ENCODE peak calls at places on chromosomes 4 and X, in ten cellular contexts. One of them, this sample, is unnamed.

GRCh38 chrX:120840826-120841225 is 34.8 kb downstream of the CT47B1 start:
- DNase-seq in breast epithelium: no peak
- DNase-seq in transverse colon: no peak
- DNase-seq in HCT116: no peak
- DNase-seq in spleen: no peak
- DNase-seq in SK-N-SH: no peak
- DNase-seq in upper lobe of left lung: no peak
- DNase-seq in K562: no peak
- DNase-seq in suprapubic skin: no peak
- DNase-seq in HL-60: no peak
- DNase-seq in this sample: no peak

GRCh38 chrX:74537011-74537390 is 77.4 kb downstream of the RLIM start:
- DNase-seq in breast epithelium: no peak
- DNase-seq in transverse colon: no peak
- DNase-seq in HCT116: no peak
- DNase-seq in spleen: no peak
- DNase-seq in SK-N-SH: no peak
- DNase-seq in upper lobe of left lung: no peak
- DNase-seq in K562: no peak
- DNase-seq in suprapubic skin: no peak
- DNase-seq in HL-60: no peak
- DNase-seq in this sample: no peak

GRCh38 chrX:68018248-68019203 is 414.8 kb downstream of the OPHN1 start:
- DNase-seq in breast epithelium: no peak
- DNase-seq in transverse colon: no peak
- DNase-seq in HCT116: peak
- DNase-seq in spleen: no peak
- DNase-seq in SK-N-SH: peak
- DNase-seq in upper lobe of left lung: no peak
- DNase-seq in K562: peak
- DNase-seq in suprapubic skin: no peak
- DNase-seq in HL-60: peak
- DNase-seq in this sample: no peak

GRCh38 chr4:48801739-48802138 is 21.7 kb upstream of the FRYL start:
- DNase-seq in breast epithelium: no peak
- DNase-seq in transverse colon: no peak
- DNase-seq in HCT116: no peak
- DNase-seq in spleen: no peak
- DNase-seq in SK-N-SH: no peak
- DNase-seq in upper lobe of left lung: no peak
- DNase-seq in K562: no peak
- DNase-seq in suprapubic skin: no peak
- DNase-seq in HL-60: no peak
- DNase-seq in this sample: no peak

GRCh38 chr4:153087671-153088194 is 116.5 kb upstream of the TRIM2 start:
- DNase-seq in breast epithelium: no peak
- DNase-seq in transverse colon: no peak
- DNase-seq in HCT116: no peak
- DNase-seq in spleen: no peak
- DNase-seq in SK-N-SH: no peak
- DNase-seq in upper lobe of left lung: no peak
- DNase-seq in K562: no peak
- DNase-seq in suprapubic skin: no peak
- DNase-seq in HL-60: no peak
- DNase-seq in this sample: no peak

GRCh38 chr4:8915201-8916200 is 43.9 kb upstream of the HMX1 start:
- DNase-seq in breast epithelium: peak
- DNase-seq in transverse colon: no peak
- DNase-seq in HCT116: no peak
- DNase-seq in spleen: peak
- DNase-seq in SK-N-SH: peak
- DNase-seq in upper lobe of left lung: peak
- DNase-seq in K562: no peak
- DNase-seq in suprapubic skin: peak
- DNase-seq in HL-60: no peak
- DNase-seq in this sample: peak

GRCh38 chr4:139988863-139989765 is 164.9 kb downstream of the MAML3 start:
- DNase-seq in breast epithelium: peak
- DNase-seq in transverse colon: no peak
- DNase-seq in HCT116: peak
- DNase-seq in spleen: no peak
- DNase-seq in SK-N-SH: no peak
- DNase-seq in upper lobe of left lung: no peak
- DNase-seq in K562: peak
- DNase-seq in suprapubic skin: no peak
- DNase-seq in HL-60: no peak
- DNase-seq in this sample: no peak

GRCh38 chr4:14925471-14925870 is 76.8 kb upstream of the CPEB2 start:
- DNase-seq in breast epithelium: no peak
- DNase-seq in transverse colon: no peak
- DNase-seq in HCT116: no peak
- DNase-seq in spleen: no peak
- DNase-seq in SK-N-SH: no peak
- DNase-seq in upper lobe of left lung: peak
- DNase-seq in K562: no peak
- DNase-seq in suprapubic skin: no peak
- DNase-seq in HL-60: no peak
- DNase-seq in this sample: no peak

GRCh38 chrX:15686818-15687685 is 22.4 kb upstream of the CLTRN start:
- DNase-seq in breast epithelium: peak
- DNase-seq in transverse colon: peak
- DNase-seq in HCT116: peak
- DNase-seq in spleen: no peak
- DNase-seq in SK-N-SH: peak
- DNase-seq in upper lobe of left lung: no peak
- DNase-seq in K562: peak
- DNase-seq in suprapubic skin: peak
- DNase-seq in HL-60: peak
- DNase-seq in this sample: peak

GRCh38 chr4:29972121-29972520 is 748.0 kb upstream of the PCDH7 start:
- DNase-seq in breast epithelium: no peak
- DNase-seq in transverse colon: no peak
- DNase-seq in HCT116: no peak
- DNase-seq in spleen: no peak
- DNase-seq in SK-N-SH: no peak
- DNase-seq in upper lobe of left lung: no peak
- DNase-seq in K562: no peak
- DNase-seq in suprapubic skin: no peak
- DNase-seq in HL-60: no peak
- DNase-seq in this sample: no peak

GRCh38 chr4:29966386-29966785 is 753.8 kb upstream of the PCDH7 start:
- DNase-seq in breast epithelium: no peak
- DNase-seq in transverse colon: no peak
- DNase-seq in HCT116: no peak
- DNase-seq in spleen: no peak
- DNase-seq in SK-N-SH: no peak
- DNase-seq in upper lobe of left lung: no peak
- DNase-seq in K562: no peak
- DNase-seq in suprapubic skin: no peak
- DNase-seq in HL-60: no peak
- DNase-seq in this sample: no peak

GRCh38 chr4:29970626-29971025 is 749.5 kb upstream of the PCDH7 start:
- DNase-seq in breast epithelium: no peak
- DNase-seq in transverse colon: no peak
- DNase-seq in HCT116: peak
- DNase-seq in spleen: no peak
- DNase-seq in SK-N-SH: no peak
- DNase-seq in upper lobe of left lung: no peak
- DNase-seq in K562: no peak
- DNase-seq in suprapubic skin: no peak
- DNase-seq in HL-60: no peak
- DNase-seq in this sample: no peak
- TF ChIP-seq CTCF in breast epithelium: no peak
- TF ChIP-seq CTCF in transverse colon: no peak
- TF ChIP-seq CTCF in HCT116: peak
- TF ChIP-seq CTCF in spleen: no peak
- TF ChIP-seq CTCF in SK-N-SH: peak
- TF ChIP-seq CTCF in upper lobe of left lung: no peak
- TF ChIP-seq CTCF in K562: no peak
- TF ChIP-seq CTCF in suprapubic skin: no peak
- TF ChIP-seq CTCF in HL-60: no peak
- TF ChIP-seq CTCF in this sample: no peak

DNA sequence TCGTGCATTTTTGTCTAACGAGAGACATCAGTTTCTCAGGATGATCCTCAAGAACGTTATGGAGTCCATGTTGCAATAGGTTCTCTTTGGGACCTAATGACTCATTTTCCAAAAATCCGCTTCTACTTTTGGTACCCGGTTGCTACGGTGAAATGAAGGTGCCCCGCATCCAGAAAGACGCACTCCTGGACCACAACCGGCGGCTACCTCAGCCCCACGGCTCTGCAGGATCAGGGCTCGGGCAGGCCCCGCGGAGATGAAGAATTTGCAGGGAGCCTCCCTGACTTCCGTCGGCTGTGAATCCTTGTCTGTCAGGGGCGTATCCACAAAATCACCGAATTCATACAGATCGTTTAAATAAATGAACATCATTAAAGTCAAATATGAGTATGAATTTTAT is 15.6 kb downstream of the GTPBP6 start:
- DNase-seq in breast epithelium: no peak
- DNase-seq in transverse colon: no peak
- DNase-seq in HCT116: no peak
- DNase-seq in spleen: peak
- DNase-seq in SK-N-SH: no peak
- DNase-seq in upper lobe of left lung: no peak
- DNase-seq in K562: no peak
- DNase-seq in suprapubic skin: no peak
- DNase-seq in HL-60: no peak
- DNase-seq in this sample: no peak
- TF ChIP-seq POLR2AphosphoS5 in breast epithelium: no peak
- TF ChIP-seq POLR2AphosphoS5 in transverse colon: no peak
- TF ChIP-seq POLR2AphosphoS5 in HCT116: no peak
- TF ChIP-seq POLR2AphosphoS5 in spleen: no peak
- TF ChIP-seq POLR2AphosphoS5 in SK-N-SH: no peak
- TF ChIP-seq POLR2AphosphoS5 in upper lobe of left lung: no peak
- TF ChIP-seq POLR2AphosphoS5 in K562: no peak
- TF ChIP-seq POLR2AphosphoS5 in suprapubic skin: no peak
- TF ChIP-seq POLR2AphosphoS5 in HL-60: no peak
- TF ChIP-seq POLR2AphosphoS5 in this sample: no peak

DNA sequence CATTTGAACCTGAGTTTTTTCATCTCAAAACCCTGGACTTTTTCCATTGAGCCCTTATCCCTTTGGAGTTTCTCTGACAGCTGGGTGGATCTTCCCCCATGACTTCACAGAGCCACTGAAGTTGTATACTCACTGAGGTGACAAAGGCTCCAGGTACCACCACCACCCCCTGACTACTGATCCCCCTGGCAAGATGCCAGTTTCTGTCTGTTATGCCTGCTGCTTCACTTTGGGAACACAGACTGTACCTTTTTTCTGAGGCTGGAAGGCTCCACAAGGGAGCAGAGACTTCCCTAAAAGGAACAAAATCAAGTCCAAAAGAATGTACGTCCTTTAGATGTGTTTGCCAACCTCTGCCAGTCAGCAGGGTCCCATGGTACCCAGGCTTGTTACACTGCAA is 160.3 kb upstream of the JADE1 start:
- DNase-seq in breast epithelium: no peak
- DNase-seq in transverse colon: no peak
- DNase-seq in HCT116: no peak
- DNase-seq in spleen: no peak
- DNase-seq in SK-N-SH: no peak
- DNase-seq in upper lobe of left lung: no peak
- DNase-seq in K562: no peak
- DNase-seq in suprapubic skin: no peak
- DNase-seq in HL-60: no peak
- DNase-seq in this sample: no peak
- TF ChIP-seq CTCF in breast epithelium: no peak
- TF ChIP-seq CTCF in transverse colon: no peak
- TF ChIP-seq CTCF in HCT116: no peak
- TF ChIP-seq CTCF in spleen: no peak
- TF ChIP-seq CTCF in SK-N-SH: no peak
- TF ChIP-seq CTCF in upper lobe of left lung: no peak
- TF ChIP-seq CTCF in K562: no peak
- TF ChIP-seq CTCF in suprapubic skin: no peak
- TF ChIP-seq CTCF in HL-60: no peak
- TF ChIP-seq CTCF in this sample: no peak

GRCh38 chrX:133715715-133716114 is 269.7 kb downstream of the GPC3 start:
- DNase-seq in breast epithelium: no peak
- DNase-seq in transverse colon: no peak
- DNase-seq in HCT116: no peak
- DNase-seq in spleen: no peak
- DNase-seq in SK-N-SH: no peak
- DNase-seq in upper lobe of left lung: no peak
- DNase-seq in K562: no peak
- DNase-seq in suprapubic skin: no peak
- DNase-seq in HL-60: no peak
- DNase-seq in this sample: no peak
- TF ChIP-seq POLR2AphosphoS5 in breast epithelium: no peak
- TF ChIP-seq POLR2AphosphoS5 in transverse colon: no peak
- TF ChIP-seq POLR2AphosphoS5 in HCT116: no peak
- TF ChIP-seq POLR2AphosphoS5 in spleen: no peak
- TF ChIP-seq POLR2AphosphoS5 in SK-N-SH: no peak
- TF ChIP-seq POLR2AphosphoS5 in upper lobe of left lung: no peak
- TF ChIP-seq POLR2AphosphoS5 in K562: no peak
- TF ChIP-seq POLR2AphosphoS5 in suprapubic skin: no peak
- TF ChIP-seq POLR2AphosphoS5 in HL-60: no peak
- TF ChIP-seq POLR2AphosphoS5 in this sample: no peak

GRCh38 chr4:16914208-16914607 is 15.8 kb upstream of the LDB2 start:
- DNase-seq in breast epithelium: no peak
- DNase-seq in transverse colon: no peak
- DNase-seq in HCT116: no peak
- DNase-seq in spleen: no peak
- DNase-seq in SK-N-SH: peak
- DNase-seq in upper lobe of left lung: no peak
- DNase-seq in K562: no peak
- DNase-seq in suprapubic skin: no peak
- DNase-seq in HL-60: peak
- DNase-seq in this sample: no peak
- TF ChIP-seq CTCF in breast epithelium: no peak
- TF ChIP-seq CTCF in transverse colon: no peak
- TF ChIP-seq CTCF in HCT116: peak
- TF ChIP-seq CTCF in spleen: no peak
- TF ChIP-seq CTCF in SK-N-SH: peak
- TF ChIP-seq CTCF in upper lobe of left lung: no peak
- TF ChIP-seq CTCF in K562: no peak
- TF ChIP-seq CTCF in suprapubic skin: no peak
- TF ChIP-seq CTCF in HL-60: no peak
- TF ChIP-seq CTCF in this sample: no peak

GRCh38 chr4:158805628-158806471 is 37.0 kb downstream of the FNIP2 start:
- DNase-seq in breast epithelium: peak
- DNase-seq in transverse colon: no peak
- DNase-seq in HCT116: no peak
- DNase-seq in spleen: no peak
- DNase-seq in SK-N-SH: peak
- DNase-seq in upper lobe of left lung: no peak
- DNase-seq in K562: no peak
- DNase-seq in suprapubic skin: no peak
- DNase-seq in HL-60: peak
- DNase-seq in this sample: peak
- TF ChIP-seq POLR2AphosphoS5 in breast epithelium: no peak
- TF ChIP-seq POLR2AphosphoS5 in transverse colon: peak
- TF ChIP-seq POLR2AphosphoS5 in HCT116: no peak
- TF ChIP-seq POLR2AphosphoS5 in spleen: peak
- TF ChIP-seq POLR2AphosphoS5 in SK-N-SH: no peak
- TF ChIP-seq POLR2AphosphoS5 in upper lobe of left lung: no peak
- TF ChIP-seq POLR2AphosphoS5 in K562: no peak
- TF ChIP-seq POLR2AphosphoS5 in suprapubic skin: no peak
- TF ChIP-seq POLR2AphosphoS5 in HL-60: peak
- TF ChIP-seq POLR2AphosphoS5 in this sample: peak

GRCh38 chr4:89868999-89869589 is 25.6 kb upstream of the MMRN1 start:
- DNase-seq in breast epithelium: no peak
- DNase-seq in transverse colon: no peak
- DNase-seq in HCT116: no peak
- DNase-seq in spleen: no peak
- DNase-seq in SK-N-SH: no peak
- DNase-seq in upper lobe of left lung: no peak
- DNase-seq in K562: no peak
- DNase-seq in suprapubic skin: no peak
- DNase-seq in HL-60: no peak
- DNase-seq in this sample: no peak
- TF ChIP-seq CTCF in breast epithelium: no peak
- TF ChIP-seq CTCF in transverse colon: peak
- TF ChIP-seq CTCF in HCT116: peak
- TF ChIP-seq CTCF in spleen: no peak
- TF ChIP-seq CTCF in SK-N-SH: peak
- TF ChIP-seq CTCF in upper lobe of left lung: no peak
- TF ChIP-seq CTCF in K562: no peak
- TF ChIP-seq CTCF in suprapubic skin: no peak
- TF ChIP-seq CTCF in HL-60: peak
- TF ChIP-seq CTCF in this sample: peak